ENCODE peak calls at places on chromosomes 13 and 19, in eight cellular contexts. K is ACHN, H is left cardiac atrium, A is GM10248, G is OCI-LY7, E is B cell, Z is NCI-H774, U is activated gamma-delta T cell. P is an unnamed sample.

GRCh38 chr19:45498411-45499195 is at the start of gene PPM1N:
- DNase-seq in K (no peak), H (no peak), A (peak; percentile 60), G (peak; percentile 61), E (peak; percentile 66), Z (no peak), U (peak; percentile 49), P (no peak)

GRCh38 chr13:35210234-35210633 is 266.3 kb downstream of the MAB21L1 start:
- DNase-seq in K (peak; percentile 11), H (no peak), A (no peak), G (no peak), E (no peak), Z (no peak), U (no peak), P (no peak)

GRCh38 chr19:7426986-7427385 is 61.8 kb downstream of the PEX11G start:
- DNase-seq in K (no peak), H (no peak), A (no peak), G (no peak), E (no peak), Z (no peak), U (no peak), P (no peak)

GRCh38 chr19:10295847-10296591 is 6.3 kb downstream of the ICAM5 start:
- DNase-seq in K (no peak), H (no peak), A (no peak), G (no peak), E (no peak), Z (no peak), U (no peak), P (no peak)

GRCh38 chr13:51814825-51815650 is 11.1 kb upstream of the DHRS12 start:
- DNase-seq in K (peak; percentile 62), H (peak; percentile 56), A (peak; percentile 81), G (peak; percentile 90), E (peak; percentile 78), Z (peak; percentile 32), U (no peak), P (peak; percentile 45)

GRCh38 chr19:29015569-29015968 is 197.4 kb downstream of the UQCRFS1 start:
- DNase-seq in K (no peak), H (no peak), A (no peak), G (no peak), E (no peak), Z (no peak), U (no peak), P (no peak)

GRCh38 chr13:99086869-99087129 is 108.9 kb upstream of the DOCK9 start:
- DNase-seq in K (peak; percentile 41), H (peak; percentile 54), A (no peak), G (no peak), E (peak; percentile 45), Z (no peak), U (peak; percentile 44), P (peak; percentile 40)

GRCh38 chr19:679418-680286 is 3.5 kb downstream of the FSTL3 start:
- DNase-seq in K (peak; percentile 67), H (peak; percentile 88), A (no peak), G (peak; percentile 54), E (no peak), Z (peak; percentile 13), U (no peak), P (peak; percentile 85)

GRCh38 chr13:27079421-27079958 is 92.1 kb downstream of the USP12 start:
- DNase-seq in K (peak; percentile 89), H (no peak), A (no peak), G (no peak), E (no peak), Z (no peak), U (no peak), P (no peak)

GRCh38 chr13:99375806-99376080 is 68.5 kb upstream of the GPR183 start:
- DNase-seq in K (no peak), H (no peak), A (no peak), G (no peak), E (no peak), Z (no peak), U (no peak), P (no peak)

P was measured in heart left ventricle.